ENCODE peak calls at places on chromosomes 11 and 22, in ten cellular contexts. E is activated T-cell treated with anti-CD3 and anti-CD28 coated beads, Interleukin-2, amount 50 U/mL, for 72 hours; A is testis; G is activated T-helper 1 cell treated with anti-CD3 and anti-CD28 coated beads, Interleukin-12 subunit alpha, Interleukin-12 subunit beta, Interleukin-2, Interleukin-4 antibody, amounts not matched to agents 30 ng/mL and 10 ng/mL and 1 ng/mL, durations not matched to agents 14 hours and 24 hours and 36 hours; T is NAMALWA; Y is HCT116; O is stimulated activated CD4-positive, alpha-beta T cell treated with anti-CD3 and anti-CD28 coated beads, Interleukin-2, amount 100 ng/mL, for 48 hours; X is amniotic stem cell; C is IMR-90; H is astrocyte of the spinal cord. D is an unnamed sample.

GRCh38 chr11:43923327-43924111 is 18.9 kb upstream of the C11orf96 start:
- DNase-seq in G (no peak), T (no peak), H (peak), A (peak), X (no peak), E (no peak), C (peak), O (no peak), Y (no peak), D (no peak)

GRCh38 chr11:17703951-17704350 is 15.4 kb upstream of the MYOD1 start:
- DNase-seq in H (no peak), A (no peak), T (peak), X (no peak), O (no peak), C (peak), Y (peak), G (no peak), E (no peak), D (peak)

GRCh38 chr11:27902981-27903624 is 202.8 kb upstream of the BDNF start:
- DNase-seq in G (no peak), H (peak), T (no peak), O (no peak), C (peak), E (no peak), Y (no peak), A (no peak), X (peak), D (no peak)

GRCh38 chr11:64450168-64450560 is 91.2 kb downstream of the RPS6KA4 start:
- DNase-seq in X (no peak), H (no peak), E (no peak), Y (no peak), O (no peak), G (no peak), A (no peak), C (no peak), T (no peak), D (no peak)

GRCh38 chr22:47289316-47289985 is 527.0 kb downstream of the TBC1D22A start:
- DNase-seq in G (no peak), E (no peak), A (no peak), C (no peak), H (no peak), T (no peak), Y (no peak), X (no peak), O (no peak), D (no peak)

GRCh38 chr22:46693634-46694422 is 44.2 kb downstream of the CERK start:
- DNase-seq in T (no peak), E (no peak), A (no peak), H (no peak), Y (no peak), X (no peak), G (no peak), C (no peak), O (no peak), D (peak)

GRCh38 chr22:32123657-32124056 is 35.4 kb downstream of the C22orf42 start:
- DNase-seq in X (no peak), A (no peak), T (no peak), C (no peak), E (no peak), G (no peak), O (no peak), Y (no peak), H (no peak), D (no peak)

GRCh38 chr22:24703101-24703500 is 71.4 kb downstream of the PIWIL3 start:
- DNase-seq in X (no peak), G (no peak), E (no peak), Y (no peak), T (no peak), A (peak), H (no peak), C (peak), O (no peak), D (no peak)

GRCh38 chr22:45159652-45160462 is 3.9 kb upstream of the NUP50 start:
- DNase-seq in A (no peak), O (no peak), X (no peak), C (peak), Y (no peak), T (no peak), H (no peak), G (no peak), E (no peak), D (no peak)

GRCh38 chr11:75571625-75572024 is 9.6 kb downstream of the SERPINH1 start:
- DNase-seq in X (no peak), G (no peak), E (no peak), H (no peak), O (no peak), Y (no peak), A (no peak), C (no peak), T (no peak), D (no peak)

D was measured in OCI-LY7.